ENCODE peak calls at places on chromosomes 13 and 19, in nine cellular contexts. J is upper lobe of right lung, S is heart right ventricle, T is hepatocyte, F is heart left ventricle, X is right atrium auricular region, G is breast epithelium, C is lower lobe of right lung, V is tibial artery. I is an unnamed sample. For H3K4me1, the result is how much of the 10 kb centered on the place peaks cover.

GRCh38 chr13:27309967-27310598 is 39.5 kb downstream of the RASL11A start:
- DNase-seq in T (no peak), G (no peak), C (no peak), F (no peak), S (no peak), V (no peak), J (no peak), X (no peak), I (no peak)

GRCh38 chr13:100483836-100484381 is 104.7 kb downstream of the GGACT start:
- DNase-seq in S (no peak), X (no peak), G (no peak), J (no peak), F (no peak), C (no peak), T (no peak), V (no peak), I (no peak)

GRCh38 chr19:44258139-44258538 is 1.5 kb upstream of the ZNF233 start:
- DNase-seq in G (no peak), T (no peak), V (no peak), X (no peak), F (no peak), C (no peak), S (no peak), J (no peak), I (no peak)

GRCh38 chr19:23996549-23996948 is 81.9 kb downstream of the ZNF726 start:
- DNase-seq in C (no peak), F (no peak), X (no peak), J (no peak), S (no peak), T (no peak), G (no peak), V (no peak), I (no peak)

GRCh38 chr19:11698231-11698630 is 40.5 kb downstream of the ZNF823 start:
- DNase-seq in T (no peak), J (no peak), S (no peak), X (no peak), G (no peak), F (no peak), V (no peak), C (no peak), I (no peak)

GRCh38 chr19:14271830-14272229 is 65.9 kb upstream of the ADGRL1 start:
- DNase-seq in J (no peak), G (no peak), F (no peak), T (no peak), C (no peak), X (no peak), S (no peak), V (no peak), I (no peak)

GRCh38 chr13:29503041-29503837 is 92.2 kb downstream of the SLC7A1 start:
- DNase-seq in T (peak), C (no peak), X (no peak), S (no peak), F (no peak), J (no peak), V (no peak), G (no peak), I (no peak)

GRCh38 chr19:16111909-16112752 is 442 bp downstream of the RAB8A start:
- DNase-seq in F (no peak), V (no peak), G (no peak), J (no peak), S (no peak), T (no peak), X (no peak), C (no peak), I (no peak)

GRCh38 chr13:36072127-36072526 is 59.1 kb downstream of the DCLK1 start:
- DNase-seq in T (no peak), F (no peak), C (no peak), S (no peak), J (no peak), G (no peak), V (no peak), X (no peak), I (no peak)

GRCh38 chr19:13689050-13689449 is 75.3 kb upstream of the MRI1 start:
- DNase-seq in X (no peak), G (no peak), J (no peak), S (no peak), T (no peak), F (no peak), V (no peak), C (no peak), I (no peak)

GRCh38 chr19:29260477-29261317 is 47.7 kb upstream of the UQCRFS1 start:
- DNase-seq in S (no peak), C (no peak), V (no peak), T (peak), X (no peak), F (no peak), J (no peak), G (no peak), I (peak)

GRCh38 chr13:44277459-44277858 is 96.2 kb upstream of the SERP2 start:
- DNase-seq in G (no peak), J (no peak), T (no peak), S (no peak), X (no peak), C (no peak), F (no peak), V (no peak), I (no peak)

GRCh38 chr19:13214036-13214730 is 64.0 kb downstream of the IER2 start:
- DNase-seq in G (no peak), F (no peak), X (no peak), J (no peak), V (no peak), S (no peak), T (no peak), C (no peak), I (no peak)

GRCh38 chr13:61170791-61171330 is 244.8 kb downstream of the PCDH20 start:
- DNase-seq in T (no peak), V (no peak), S (no peak), F (peak), C (no peak), X (no peak), G (no peak), J (no peak), I (no peak)

GRCh38 chr19:18932216-18932841 is 8.7 kb downstream of the HOMER3 start:
- DNase-seq in F (peak), G (no peak), T (peak), X (no peak), V (peak), C (peak), S (peak), J (peak), I (peak)

GRCh38 chr19:42255766-42256750 is 1.1 kb upstream of the ERF start:
- DNase-seq in X (no peak), C (no peak), F (peak), V (peak), S (peak), J (peak), G (peak), T (peak), I (peak)

GRCh38 chr13:31200636-31200970 is 828 bp downstream of the B3GLCT start:
- DNase-seq in G (no peak), T (peak), F (peak), J (peak), S (peak), C (peak), X (no peak), V (peak), I (no peak)

GRCh38 chr13:36076211-36076610 is 55.0 kb downstream of the DCLK1 start:
- DNase-seq in X (no peak), J (no peak), C (no peak), T (no peak), S (no peak), F (no peak), V (no peak), G (no peak), I (no peak)

GRCh38 chr19:55676889-55677505 is 2.0 kb downstream of the EPN1 start:
- DNase-seq in T (no peak), V (no peak), G (no peak), J (no peak), X (no peak), F (no peak), C (no peak), S (no peak), I (no peak)

GRCh38 chr13:54750521-54750920 is 1721.9 kb downstream of the OLFM4 start:
- DNase-seq in F (no peak), G (no peak), C (no peak), J (no peak), X (no peak), V (no peak), T (no peak), S (no peak), I (no peak)

GRCh38 chr13:51112771-51113170 is 1.7 kb upstream of the C13orf42 start:
- DNase-seq in V (no peak), G (no peak), X (no peak), S (no peak), T (no peak), J (no peak), C (no peak), F (no peak), I (no peak)

GRCh38 chr13:95745752-95746151 is 68.8 kb downstream of the DNAJC3 start:
- DNase-seq in C (no peak), F (no peak), S (no peak), T (peak), G (no peak), V (no peak), J (no peak), X (no peak), I (no peak)

GRCh38 chr19:15091918-15092753 is 10.1 kb downstream of the OR1I1 start:
- DNase-seq in T (peak), F (no peak), S (peak), C (no peak), J (no peak), V (no peak), G (no peak), X (no peak), I (no peak)

GRCh38 chr19:51743405-51743804 is 8.3 kb downstream of the FPR1 start:
- DNase-seq in J (no peak), X (no peak), G (no peak), S (no peak), T (no peak), V (no peak), C (no peak), F (no peak), I (no peak)

GRCh38 chr13:30997697-30998547 is 65.5 kb downstream of the TEX26 start:
- DNase-seq in F (peak), G (no peak), V (no peak), S (peak), J (no peak), T (no peak), X (no peak), C (no peak), I (no peak)

GRCh38 chr19:14030997-14031718 is 404 bp upstream of the IL27RA start:
- DNase-seq in T (no peak), G (no peak), F (no peak), S (no peak), C (no peak), X (no peak), J (no peak), V (no peak), I (no peak)

GRCh38 chr13:27375686-27376326 is 48.6 kb upstream of the GTF3A start:
- DNase-seq in T (peak), J (no peak), V (peak), X (peak), C (peak), S (peak), F (peak), G (no peak), I (no peak)

GRCh38 chr19:10408511-10409291 is 5.4 kb upstream of the CDC37 start:
- DNase-seq in G (no peak), S (no peak), F (peak), T (no peak), X (no peak), J (peak), V (no peak), C (peak), I (no peak)

GRCh38 chr19:10407102-10407501 is 3.8 kb upstream of the CDC37 start:
- DNase-seq in X (no peak), F (no peak), C (no peak), G (no peak), J (no peak), S (no peak), T (no peak), V (no peak), I (no peak)

GRCh38 chr19:10416380-10417257 is 3.7 kb upstream of the PDE4A start:
- DNase-seq in X (peak), F (peak), C (peak), V (peak), S (peak), T (peak), G (peak), J (peak), I (peak)

GRCh38 chr19:10416083-10416379 is 4.3 kb upstream of the PDE4A start:
- DNase-seq in V (no peak), J (no peak), S (no peak), F (no peak), C (no peak), G (no peak), X (no peak), T (no peak), I (no peak)

GRCh38 chr19:10412257-10412977 is 7.9 kb upstream of the PDE4A start:
- DNase-seq in G (no peak), X (no peak), S (no peak), V (no peak), J (no peak), C (no peak), F (no peak), T (no peak), I (no peak)
- H3K4me1 ChIP-seq in G (under half), X (under half), S (under half), V (under half), J (under half), C (under half), F (under half), T (under half), I (under half)

GRCh38 chr19:7668842-7669241 is at the start of gene RETN:
- DNase-seq in F (no peak), V (no peak), C (no peak), S (no peak), T (no peak), G (no peak), J (no peak), X (no peak), I (no peak)
- H3K27ac ChIP-seq in F (no peak), V (no peak), C (peak), S (no peak), T (no peak), G (no peak), J (no peak), X (no peak), I (no peak)

DNA sequence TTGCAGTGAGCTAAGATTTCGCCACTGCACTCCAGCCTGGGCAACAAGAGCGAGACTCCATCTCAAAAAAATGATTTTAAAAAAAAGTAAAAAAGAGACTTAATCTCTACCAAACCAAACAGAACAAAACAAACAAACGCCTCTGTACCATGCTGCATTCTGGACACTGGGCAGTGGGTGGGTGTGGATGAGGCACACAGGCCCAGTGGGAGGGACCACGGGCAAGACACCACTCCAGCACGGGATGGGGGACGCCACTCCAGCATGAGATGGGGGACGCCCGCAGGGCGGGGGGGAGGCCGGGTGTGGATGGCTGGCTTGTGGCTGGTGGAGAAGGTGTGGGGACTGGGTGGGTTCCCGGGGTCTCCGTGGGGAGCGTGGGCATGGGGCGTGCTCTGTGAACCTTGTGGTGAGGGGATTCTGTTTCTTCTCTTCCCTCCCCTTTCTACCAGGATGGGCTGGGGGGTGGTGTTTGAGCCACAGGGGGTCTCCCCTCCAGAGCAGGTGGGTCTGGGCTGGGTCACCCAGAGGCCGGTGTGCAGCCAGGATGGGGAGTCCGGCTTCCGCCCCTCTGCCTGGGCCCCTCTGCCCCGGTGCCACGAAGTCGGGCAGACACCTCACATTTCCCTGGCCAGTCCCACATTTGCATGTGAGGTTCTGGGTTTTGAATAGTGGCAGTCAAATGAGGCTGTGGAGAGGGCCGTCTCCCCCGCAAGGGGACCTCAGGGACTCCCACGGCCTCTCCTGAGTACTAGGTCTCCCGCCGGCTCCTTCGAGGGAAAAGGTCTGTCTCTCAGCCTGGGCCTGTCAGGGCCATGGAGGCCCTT is 23.9 kb upstream of the MATK start:
- DNase-seq in C (no peak), X (no peak), V (no peak), J (no peak), S (no peak), F (no peak), G (no peak), T (no peak), I (no peak)
- H3K4me1 ChIP-seq in C (under half), X (under half), V (under half), J (under half), S (under half), F (under half), G (under half), T (under half), I (under half)

DNA sequence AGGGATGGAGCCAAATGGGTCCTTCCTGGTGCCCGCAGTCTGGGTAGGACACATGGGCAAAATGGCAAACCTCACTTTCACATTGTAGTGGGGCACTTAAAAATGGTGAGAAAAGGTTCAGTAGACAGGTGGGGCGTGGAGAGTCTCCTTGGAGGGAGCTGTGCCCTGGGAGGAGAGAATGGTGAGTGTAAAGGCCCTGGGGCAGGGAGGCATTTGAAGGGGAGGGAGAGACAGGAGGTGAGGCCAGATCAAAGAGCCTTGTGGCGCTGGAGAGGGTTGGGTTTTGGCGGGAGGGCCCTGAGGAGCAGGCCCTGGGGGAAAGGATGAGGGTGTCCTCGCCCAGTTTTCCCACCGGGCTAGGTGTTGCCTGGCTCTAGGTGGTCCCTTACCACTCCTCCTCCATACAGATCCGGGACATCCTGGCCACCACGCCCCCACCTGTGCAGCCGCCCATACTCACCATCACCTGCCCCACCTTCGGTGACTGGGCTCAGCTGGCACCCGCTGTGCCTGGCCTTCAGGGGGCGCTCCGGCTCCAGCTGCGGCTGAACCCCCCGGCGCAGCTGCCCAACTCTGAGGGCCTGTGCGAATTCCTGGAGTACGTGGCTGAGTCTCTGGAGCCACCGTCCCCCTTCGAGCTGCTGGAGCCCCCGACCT is 6.3 kb downstream of the MAP1S start:
- DNase-seq in T (no peak), J (no peak), S (no peak), C (no peak), F (no peak), V (no peak), G (no peak), X (no peak), I (no peak)
- H3K27ac ChIP-seq in T (no peak), J (no peak), S (no peak), C (no peak), F (no peak), V (no peak), G (no peak), X (no peak), I (no peak)

GRCh38 chr13:109146393-109146792 is 517.0 kb downstream of the MYO16 start:
- DNase-seq in F (no peak), V (no peak), S (no peak), T (no peak), X (no peak), C (no peak), J (no peak), G (no peak), I (no peak)
- H3K4me1 ChIP-seq in F (under half), V (under half), S (under half), T (under half), X (under half), C (under half), J (under half), G (under half), I (under half)

GRCh38 chr19:49486710-49487276 is 615 bp upstream of the RPL13A start:
- DNase-seq in V (peak), F (no peak), G (no peak), C (no peak), J (no peak), X (peak), T (no peak), S (no peak), I (no peak)
- H3K27ac ChIP-seq in V (peak), F (peak), G (peak), C (peak), J (peak), X (peak), T (peak), S (peak), I (peak)

GRCh38 chr19:8529369-8530006 is 15.5 kb upstream of the ZNF414 start:
- DNase-seq in C (no peak), J (no peak), V (no peak), T (no peak), G (no peak), S (no peak), X (no peak), F (no peak), I (no peak)
- H3K4me1 ChIP-seq in C (under half), J (under half), V (under half), T (under half), G (under half), S (under half), X (under half), F (under half), I (under half)

I was measured in gastrocnemius medialis.